ENCODE peak calls at places on chromosomes 4 and X, in eight cellular contexts. Q is IMR-90; G is iPS DF 6.9; S is psoas muscle; X is GM13977; J is A549; A is ovary; E is naive thymus-derived CD8-positive, alpha-beta T cell. N is an unnamed sample.

GRCh38 chrX:135923353-135923752 is 29.8 kb downstream of the SAGE1 start:
- DNase-seq in Q (no peak), G (no peak), S (no peak), X (no peak), J (peak; percentile 4), A (no peak), E (no peak), N (no peak)

GRCh38 chr4:6447561-6448290 is 24.7 kb downstream of the PPP2R2C start:
- DNase-seq in Q (no peak), G (no peak), S (no peak), X (no peak), J (no peak), A (peak; percentile 25), E (no peak), N (no peak)

GRCh38 chr4:173535932-173536331 is 5.9 kb upstream of the HAND2 start:
- DNase-seq in Q (no peak), G (no peak), S (no peak), X (no peak), J (no peak), A (no peak), E (no peak), N (no peak)

GRCh38 chr4:149634368-149634767 is 181.3 kb downstream of the IQCM start:
- DNase-seq in Q (no peak), G (no peak), S (no peak), X (no peak), J (no peak), A (no peak), E (no peak), N (no peak)

GRCh38 chrX:8607326-8607725 is 124.6 kb downstream of the ANOS1 start:
- DNase-seq in Q (no peak), G (no peak), S (no peak), X (no peak), J (no peak), A (no peak), E (no peak), N (no peak)

GRCh38 chr4:175916636-175917351 is 104.7 kb upstream of the GPM6A start:
- DNase-seq in Q (no peak), G (no peak), S (no peak), X (no peak), J (no peak), A (no peak), E (no peak), N (no peak)

GRCh38 chrX:150085881-150086280 is 147.6 kb upstream of the EOLA2 start:
- DNase-seq in Q (peak; percentile 50), G (no peak), S (no peak), X (no peak), J (no peak), A (no peak), E (no peak), N (no peak)

GRCh38 chrX:112736310-112736709 is 56.6 kb upstream of the LHFPL1 start:
- DNase-seq in Q (no peak), G (no peak), S (no peak), X (no peak), J (no peak), A (no peak), E (no peak), N (peak; percentile 5)

GRCh38 chr4:115054836-115055235 is 58.6 kb downstream of the NDST4 start:
- DNase-seq in Q (no peak), G (no peak), S (no peak), X (no peak), J (no peak), A (no peak), E (no peak), N (no peak)

GRCh38 chr4:83569967-83570366 is 34.1 kb downstream of the GPAT3 start:
- DNase-seq in Q (no peak), G (no peak), S (no peak), X (no peak), J (no peak), A (no peak), E (no peak), N (no peak)

GRCh38 chr4:155208258-155209054 is at the start of gene NPY2R:
- DNase-seq in Q (no peak), G (no peak), S (peak; percentile 39), X (no peak), J (peak; percentile 6), A (no peak), E (no peak), N (peak; percentile 11)

GRCh38 chr4:169128902-169129301 is 118.8 kb upstream of the CBR4 start:
- DNase-seq in Q (no peak), G (no peak), S (no peak), X (no peak), J (no peak), A (no peak), E (no peak), N (no peak)

GRCh38 chr4:20432098-20432497 is 180.4 kb downstream of the SLIT2 start:
- DNase-seq in Q (no peak), G (no peak), S (no peak), X (no peak), J (no peak), A (no peak), E (no peak), N (no peak)

GRCh38 chr4:56028165-56028564 is 79.4 kb downstream of the CEP135 start:
- DNase-seq in Q (no peak), G (no peak), S (no peak), X (no peak), J (no peak), A (no peak), E (no peak), N (no peak)